ENCODE peak calls at places on chromosomes 2 and 18, in five cellular contexts. A, G, E, P and S are unnamed samples.

GRCh38 chr2:42809131-42809875 is 16.9 kb upstream of the HAAO start:
- DNase-seq in A (no peak), G (no peak), E (no peak), P (peak), S (no peak)

GRCh38 chr2:217973008-217973787 is 29.6 kb downstream of the TNS1 start:
- DNase-seq in A (no peak), G (no peak), E (no peak), P (no peak), S (no peak)

GRCh38 chr2:70248810-70249438 is 496 bp upstream of the TIA1 start:
- DNase-seq in A (no peak), G (no peak), E (peak), P (no peak), S (no peak)

GRCh38 chr2:205002390-205002789 is 457.1 kb downstream of the PARD3B start:
- DNase-seq in A (no peak), G (no peak), E (no peak), P (no peak), S (no peak)

GRCh38 chr2:187918996-187919821 is 365.0 kb upstream of the TFPI start:
- DNase-seq in A (no peak), G (no peak), E (no peak), P (no peak), S (no peak)

GRCh38 chr2:230961091-230961491 is 34.8 kb upstream of the SPATA3 start:
- DNase-seq in A (no peak), G (no peak), E (no peak), P (peak), S (peak)

GRCh38 chr18:23828426-23828825 is 139.2 kb downstream of the LAMA3 start:
- DNase-seq in A (peak), G (peak), E (no peak), P (peak), S (peak)

GRCh38 chr2:84904717-84905174 is 710 bp upstream of the TMSB10 start:
- DNase-seq in A (peak), G (no peak), E (peak), P (peak), S (no peak)

GRCh38 chr2:231677632-231678104 is 30.7 kb upstream of the PTMA start:
- DNase-seq in A (peak), G (peak), E (peak), P (peak), S (no peak)

GRCh38 chr18:2758309-2758708 is 88.5 kb upstream of the EMILIN2 start:
- DNase-seq in A (no peak), G (no peak), E (no peak), P (no peak), S (no peak)

GRCh38 chr2:207819839-207820784 is 50.4 kb upstream of the FZD5 start:
- DNase-seq in A (no peak), G (no peak), E (no peak), P (no peak), S (no peak)

GRCh38 chr2:159475793-159476192 is 140.6 kb downstream of the BAZ2B start:
- DNase-seq in A (no peak), G (no peak), E (no peak), P (no peak), S (no peak)

GRCh38 chr2:126535408-126535807 is 120.5 kb upstream of the GYPC start:
- DNase-seq in A (no peak), G (no peak), E (no peak), P (no peak), S (no peak)

GRCh38 chr2:36785179-36785795 is 88.8 kb downstream of the VIT start:
- DNase-seq in A (peak), G (peak), E (peak), P (peak), S (peak)

GRCh38 chr2:133152801-133153200 is 415.5 kb downstream of the NCKAP5 start:
- DNase-seq in A (no peak), G (no peak), E (no peak), P (no peak), S (no peak)

GRCh38 chr2:136060401-136060940 is 57.5 kb downstream of the CXCR4 start:
- DNase-seq in A (no peak), G (no peak), E (no peak), P (no peak), S (no peak)

GRCh38 chr2:45826889-45827635 is 175.6 kb downstream of the PRKCE start:
- DNase-seq in A (peak), G (no peak), E (no peak), P (peak), S (no peak)

GRCh38 chr2:45822272-45822630 is 170.8 kb downstream of the PRKCE start:
- DNase-seq in A (peak), G (no peak), E (no peak), P (peak), S (no peak)

GRCh38 chr2:45826476-45826875 is 175.0 kb downstream of the PRKCE start:
- DNase-seq in A (no peak), G (no peak), E (no peak), P (no peak), S (no peak)

GRCh38 chr2:45823723-45824206 is 172.3 kb downstream of the PRKCE start:
- DNase-seq in A (no peak), G (no peak), E (no peak), P (no peak), S (no peak)

GRCh38 chr2:45825001-45825651 is 173.7 kb downstream of the PRKCE start:
- DNase-seq in A (no peak), G (no peak), E (no peak), P (peak), S (no peak)
- TF ChIP-seq CTCF in A (no peak), G (peak), E (no peak), P (no peak), S (peak)

DNA sequence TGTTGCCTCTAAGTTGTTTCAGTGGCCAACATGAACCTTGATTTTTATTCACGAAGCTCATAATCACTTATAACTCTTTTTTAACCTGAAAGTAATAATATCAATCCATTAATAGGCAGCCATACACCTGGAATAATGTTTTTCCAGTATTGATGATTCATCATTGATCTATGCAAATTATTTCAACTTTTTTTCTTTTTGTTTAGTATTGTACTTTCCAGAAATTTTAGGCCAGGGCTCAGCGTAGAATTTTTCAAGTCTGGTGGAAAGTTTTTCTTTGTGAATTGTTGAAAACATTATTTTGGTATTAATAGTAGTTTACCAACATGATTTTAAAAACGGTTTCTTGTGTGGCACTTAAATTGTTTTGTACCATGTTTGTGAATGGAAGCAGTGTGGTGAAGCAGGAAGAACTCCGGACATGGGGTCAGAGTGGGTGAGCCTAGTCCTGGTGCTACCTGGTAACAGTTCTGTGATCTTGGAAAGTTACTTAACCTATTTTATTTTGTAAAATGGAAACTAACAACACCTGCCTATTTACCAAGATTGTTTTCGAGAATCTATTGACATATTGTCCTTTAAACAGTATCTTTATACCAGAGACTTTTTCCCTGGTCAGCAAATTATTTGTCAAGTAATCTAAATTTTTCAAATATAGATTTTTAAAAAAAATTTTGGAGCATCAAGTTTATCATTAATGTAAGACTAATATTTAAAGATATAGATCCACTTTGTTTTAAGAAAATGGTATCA is 2.3 kb downstream of the INSIG2 start:
- DNase-seq in A (no peak), G (no peak), E (no peak), P (no peak), S (no peak)
- H3K4me3 ChIP-seq in A (no peak), G (peak), E (peak), P (no peak), S (no peak)

DNA sequence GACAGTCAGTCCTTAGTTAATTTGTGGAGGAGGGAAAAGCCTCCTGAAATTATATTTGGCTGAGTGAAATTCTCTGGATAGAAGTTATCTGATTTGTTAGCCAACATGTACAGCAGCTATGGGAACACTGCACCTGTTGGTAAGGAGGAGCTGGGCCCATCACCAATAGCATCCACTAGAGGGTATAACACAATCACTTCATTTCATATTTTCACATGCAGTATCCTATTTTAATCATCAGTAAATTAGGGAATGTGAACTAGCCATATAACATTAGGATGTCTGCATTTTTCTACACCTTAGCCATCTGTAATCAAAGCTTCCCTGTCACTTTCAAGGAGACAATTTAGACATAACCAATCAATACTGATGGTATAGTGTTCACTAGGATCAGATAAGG is 818.4 kb upstream of the CDH2 start:
- DNase-seq in A (peak), G (no peak), E (no peak), P (no peak), S (no peak)
- TF ChIP-seq CTCF in A (peak), G (no peak), E (peak), P (peak), S (peak)

DNA sequence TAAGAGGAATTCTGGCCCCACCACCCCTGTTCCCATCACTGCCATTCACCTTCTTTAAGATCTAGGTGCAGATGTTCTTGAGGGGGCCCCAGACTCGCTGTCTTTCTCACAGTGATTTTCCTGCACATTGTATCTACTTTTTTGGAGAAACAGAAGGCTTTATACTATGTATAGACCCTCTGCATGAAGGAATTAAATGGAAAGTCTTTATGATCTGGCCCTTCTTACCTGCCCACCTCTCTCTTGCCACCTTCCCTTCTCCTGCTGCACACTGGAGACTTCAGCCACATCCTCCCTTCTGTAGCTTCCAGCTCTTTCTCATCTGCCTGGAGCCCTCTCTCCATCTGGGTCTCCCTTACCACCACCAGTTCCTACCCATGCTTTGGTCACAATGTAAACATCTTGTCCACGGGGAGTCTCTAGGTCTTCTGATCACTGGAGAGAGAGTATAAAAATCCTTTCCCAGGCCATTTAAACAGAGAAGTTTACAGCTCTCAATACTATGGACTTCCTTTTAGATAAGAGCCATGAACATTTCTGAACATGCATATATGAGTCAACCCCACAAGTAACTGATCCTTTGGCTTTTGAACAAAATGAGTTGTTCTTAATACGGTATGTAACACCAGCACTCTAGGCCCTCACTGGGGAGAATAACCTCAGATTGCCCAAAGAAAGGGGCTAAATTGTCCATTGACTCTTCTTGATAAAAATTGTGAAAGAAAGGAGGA is 5.7 kb downstream of the ARHGAP25 start:
- DNase-seq in A (peak), G (no peak), E (no peak), P (peak), S (no peak)
- H3K4me3 ChIP-seq in A (no peak), G (no peak), E (no peak), P (no peak), S (no peak)

GRCh38 chr2:15117409-15118030 is 443.6 kb downstream of the NBAS start:
- DNase-seq in A (no peak), G (no peak), E (no peak), P (no peak), S (no peak)
- TF ChIP-seq CTCF in A (no peak), G (no peak), E (no peak), P (no peak), S (no peak)

GRCh38 chr2:157257312-157258252 is at the start of gene GALNT5:
- DNase-seq in A (peak), G (no peak), E (peak), P (peak), S (no peak)
- H3K4me3 ChIP-seq in A (peak), G (no peak), E (peak), P (peak), S (peak)